ENCODE peak calls at places on chromosome 18, in ten cellular contexts. N is colonic mucosa; M is activated T-helper 1 cell treated with anti-CD3 and anti-CD28 coated beads, Interleukin-2, amount 50 U/mL, for 16 hours; U is GM12865; E is EH; X is WTC11; W is activated CD4-positive, alpha-beta T cell treated with anti-CD3 and anti-CD28 coated beads, Interleukin-2, amount 10 ng/mL, durations not matched to agents 24 days and 14 days; Y is endodermal cell; S is glutamatergic neuron; P is C1 segment of cervical spinal cord. R is an unnamed sample.

GRCh38 chr18:54679318-54680149 is 88.5 kb downstream of the DYNAP start:
- DNase-seq in P (no peak), X (no peak), U (peak), Y (no peak), S (no peak), W (peak), M (no peak), E (peak), N (peak), R (no peak)

GRCh38 chr18:61551586-61551985 is 218.4 kb downstream of the CDH20 start:
- DNase-seq in M (no peak), W (peak), N (peak), Y (peak), P (no peak), X (no peak), E (peak), S (no peak), U (peak), R (peak)

GRCh38 chr18:13613591-13614317 is 112.6 kb downstream of the FAM210A start:
- DNase-seq in U (peak), N (no peak), P (no peak), M (no peak), W (peak), Y (no peak), X (no peak), E (no peak), S (no peak), R (peak)

GRCh38 chr18:811192-812122 is 585 bp downstream of the YES1 start:
- DNase-seq in N (peak), U (peak), S (peak), M (no peak), Y (peak), E (peak), P (no peak), X (peak), W (no peak), R (no peak)

GRCh38 chr18:79393181-79393598 is 2.5 kb upstream of the NFATC1 start:
- DNase-seq in Y (peak), W (peak), M (no peak), X (no peak), N (no peak), E (no peak), U (no peak), P (no peak), S (no peak), R (no peak)

GRCh38 chr18:48785091-48785614 is 165.6 kb downstream of the SMAD7 start:
- DNase-seq in U (peak), N (no peak), M (no peak), P (no peak), S (no peak), W (no peak), E (no peak), Y (no peak), X (no peak), R (no peak)

GRCh38 chr18:22560283-22560627 is 142.5 kb upstream of the CTAGE1 start:
- DNase-seq in S (no peak), W (no peak), P (no peak), X (no peak), N (no peak), Y (no peak), M (no peak), U (no peak), E (no peak), R (no peak)

GRCh38 chr18:45739848-45740247 is 15.9 kb downstream of the SLC14A1 start:
- DNase-seq in P (no peak), E (no peak), S (no peak), N (no peak), W (no peak), Y (no peak), M (no peak), X (no peak), U (no peak), R (no peak)

GRCh38 chr18:68520406-68521075 is 194.4 kb downstream of the TMX3 start:
- DNase-seq in S (no peak), P (no peak), E (peak), U (no peak), M (no peak), Y (no peak), N (no peak), X (no peak), W (no peak), R (no peak)

GRCh38 chr18:12911025-12911927 is 27.2 kb upstream of the PTPN2 start:
- DNase-seq in S (peak), M (peak), P (no peak), X (peak), N (no peak), Y (peak), E (no peak), W (peak), U (peak), R (no peak)

GRCh38 chr18:53093650-53094049 is 753.7 kb downstream of the DCC start:
- DNase-seq in U (no peak), P (no peak), E (no peak), W (no peak), N (no peak), S (no peak), X (no peak), M (no peak), Y (no peak), R (no peak)

GRCh38 chr18:59056706-59057492 is 82.8 kb upstream of the SEC11C start:
- DNase-seq in S (peak), M (no peak), W (peak), P (peak), E (peak), N (peak), X (peak), Y (peak), U (peak), R (no peak)

GRCh38 chr18:44771957-44772917 is 91.5 kb downstream of the SETBP1 start:
- DNase-seq in Y (no peak), X (no peak), P (no peak), S (no peak), N (peak), E (peak), W (no peak), M (no peak), U (no peak), R (no peak)

GRCh38 chr18:63762518-63762917 is 12.7 kb upstream of the SERPINB7 start:
- DNase-seq in U (no peak), M (no peak), W (no peak), P (no peak), E (peak), N (no peak), X (no peak), S (no peak), Y (no peak), R (no peak)